ENCODE peak calls at places on chromosomes 7 and 10, in six cellular contexts. A, G, B, O, Y and W are unnamed samples.

GRCh38 chr10:48605786-48606529 is 1.1 kb upstream of the ARHGAP22 start:
- DNase-seq in A (peak), G (no peak), B (no peak), O (no peak), Y (no peak), W (peak)

GRCh38 chr10:21194510-21194993 is 297.4 kb upstream of the NEBL start:
- DNase-seq in A (no peak), G (no peak), B (peak), O (no peak), Y (no peak), W (peak)

GRCh38 chr7:81624650-81625310 is 145.1 kb downstream of the HGF start:
- DNase-seq in A (peak), G (no peak), B (no peak), O (no peak), Y (no peak), W (no peak)

GRCh38 chr7:124635416-124635815 is 130.2 kb downstream of the GPR37 start:
- DNase-seq in A (no peak), G (no peak), B (no peak), O (peak), Y (no peak), W (no peak)

GRCh38 chr10:102831322-102832071 is 5.7 kb downstream of the CYP17A1 start:
- DNase-seq in A (peak), G (no peak), B (no peak), O (no peak), Y (no peak), W (no peak)

GRCh38 chr10:101961591-101962498 is 94.1 kb downstream of the ARMH3 start:
- DNase-seq in A (peak), G (no peak), B (peak), O (no peak), Y (no peak), W (peak)

GRCh38 chr7:104174798-104175197 is 33.0 kb downstream of the ORC5 start:
- DNase-seq in A (no peak), G (no peak), B (no peak), O (no peak), Y (no peak), W (no peak)

GRCh38 chr7:132464740-132465139 is 111.5 kb downstream of the PLXNA4 start:
- DNase-seq in A (no peak), G (no peak), B (peak), O (no peak), Y (no peak), W (no peak)

GRCh38 chr10:72379776-72380175 is 25.1 kb upstream of the DNAJB12 start:
- DNase-seq in A (peak), G (no peak), B (no peak), O (no peak), Y (no peak), W (no peak)

GRCh38 chr7:157839672-157840167 is 502.9 kb downstream of the DNAJB6 start:
- DNase-seq in A (no peak), G (no peak), B (no peak), O (no peak), Y (no peak), W (no peak)
- H2BK120ac ChIP-seq in A (no peak), G (peak), B (no peak), O (no peak), Y (no peak), W (no peak)

GRCh38 chr10:122128357-122128756 is 139.4 kb downstream of the TACC2 start:
- DNase-seq in A (peak), G (no peak), B (peak), O (no peak), Y (no peak), W (peak)
- H2AK5ac ChIP-seq in A (peak), G (no peak), B (no peak), O (no peak), Y (no peak), W (no peak)

GRCh38 chr7:2496375-2496774 is 20.2 kb upstream of the GRIFIN start:
- DNase-seq in A (no peak), G (no peak), B (no peak), O (no peak), Y (no peak), W (no peak)
- H2BK120ac ChIP-seq in A (no peak), G (peak), B (no peak), O (no peak), Y (no peak), W (no peak)

DNA sequence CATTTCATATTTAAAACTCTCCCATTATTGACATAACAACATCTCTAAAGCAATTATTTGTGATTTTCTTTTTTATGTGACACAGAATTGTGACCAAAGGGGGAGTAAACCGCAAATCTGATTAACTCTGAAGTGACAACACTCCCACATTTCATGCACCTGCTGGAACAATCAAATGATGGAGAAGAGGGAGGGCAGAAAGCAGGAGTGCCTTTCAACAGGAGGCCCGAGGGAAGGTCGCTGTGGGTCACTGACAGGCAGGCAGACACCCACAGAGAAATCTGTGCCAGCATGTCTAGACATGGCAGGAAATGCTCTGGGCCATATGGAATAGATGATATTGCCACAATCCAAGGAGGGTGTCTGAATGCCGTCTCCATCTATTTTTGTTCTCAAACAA is 247.3 kb downstream of the DOCK4 start:
- DNase-seq in A (no peak), G (no peak), B (no peak), O (no peak), Y (no peak), W (no peak)
- H2AK5ac ChIP-seq in A (no peak), G (no peak), B (no peak), O (no peak), Y (no peak), W (no peak)

GRCh38 chr7:120740348-120740747 is 117.6 kb downstream of the TSPAN12 start:
- DNase-seq in A (peak), G (no peak), B (peak), O (no peak), Y (no peak), W (peak)
- H2BK120ac ChIP-seq in A (no peak), G (no peak), B (no peak), O (no peak), Y (no peak), W (no peak)

GRCh38 chr7:1365846-1366245 is 93.4 kb downstream of the MICALL2 start:
- DNase-seq in A (no peak), G (no peak), B (no peak), O (no peak), Y (no peak), W (no peak)
- H2AK5ac ChIP-seq in A (no peak), G (peak), B (no peak), O (no peak), Y (no peak), W (no peak)

DNA sequence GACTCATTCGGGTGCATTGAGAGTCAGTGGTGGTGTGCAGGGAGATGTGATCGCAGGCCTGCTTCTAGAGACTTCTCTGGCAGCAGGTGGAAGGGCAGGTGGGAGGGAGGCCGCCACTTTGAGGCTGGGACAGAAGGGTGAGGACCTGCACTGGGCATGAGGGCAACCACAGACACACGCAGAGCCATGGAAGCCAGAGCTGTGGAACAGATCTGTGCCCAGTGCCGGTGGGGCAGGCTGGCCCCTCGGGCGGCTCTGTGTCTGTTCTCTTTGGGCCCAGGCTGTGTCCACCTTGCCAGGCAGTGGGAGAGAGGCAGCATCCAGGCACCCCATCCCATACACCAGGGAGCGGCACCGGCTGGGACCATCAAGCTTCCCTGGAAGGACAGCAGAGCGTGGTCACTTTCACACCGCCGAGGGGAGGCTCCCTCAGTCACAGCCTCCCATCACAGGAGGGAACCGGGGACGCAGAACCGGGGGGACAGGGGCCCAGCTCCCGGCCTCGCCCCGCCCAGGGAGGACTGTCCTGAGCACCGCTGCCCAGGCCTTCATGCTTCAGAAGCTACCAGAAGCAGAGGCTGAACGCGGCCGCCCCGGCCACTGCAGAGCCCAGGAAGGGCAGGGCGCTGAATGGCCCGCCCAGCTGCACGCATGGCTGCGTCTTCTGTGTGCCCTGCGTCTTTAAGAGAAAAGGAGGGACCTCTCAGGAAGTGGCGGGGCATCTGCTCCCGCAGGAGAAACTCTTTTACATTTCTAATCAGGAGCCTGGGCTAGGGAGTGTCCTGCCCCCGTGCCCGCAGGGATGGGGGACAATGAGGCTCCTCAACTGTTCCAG is 32.1 kb downstream of the EN2 start:
- DNase-seq in A (no peak), G (no peak), B (no peak), O (no peak), Y (peak), W (no peak)
- H2BK120ac ChIP-seq in A (no peak), G (peak), B (no peak), O (no peak), Y (no peak), W (no peak)